ENCODE peak calls at places on chromosome 10, in nine cellular contexts. V, A, U, L, B, O, E, S and R are unnamed samples.

GRCh38 chr10:103525901-103526300 is 32.4 kb downstream of the NEURL1 start:
- DNase-seq in V (no peak), A (no peak), U (no peak), L (peak; percentile 13), B (no peak), O (no peak), E (no peak), S (no peak), R (no peak)

GRCh38 chr10:52146766-52147165 is 167.3 kb upstream of the DKK1 start:
- DNase-seq in V (no peak), A (peak; percentile 51), U (no peak), L (no peak), B (no peak), O (no peak), E (no peak), S (no peak), R (peak; percentile 44)

GRCh38 chr10:75887369-75887768 is 455.9 kb downstream of the LRMDA start:
- DNase-seq in V (no peak), A (no peak), U (no peak), L (no peak), B (no peak), O (no peak), E (no peak), S (no peak), R (no peak)

GRCh38 chr10:80168111-80168511 is 35.6 kb downstream of the PLAC9 start:
- DNase-seq in V (no peak), A (peak; percentile 33), U (no peak), L (no peak), B (no peak), O (no peak), E (no peak), S (no peak), R (no peak)

GRCh38 chr10:116722736-116723427 is 19.5 kb downstream of the HSPA12A start:
- DNase-seq in V (no peak), A (no peak), U (no peak), L (no peak), B (no peak), O (no peak), E (no peak), S (no peak), R (no peak)

GRCh38 chr10:17562572-17562971 is 54.6 kb downstream of the HACD1 start:
- DNase-seq in V (no peak), A (peak; percentile 67), U (peak; percentile 83), L (no peak), B (peak; percentile 67), O (no peak), E (no peak), S (peak; percentile 19), R (peak; percentile 16)

GRCh38 chr10:77635402-77636227 is 2.0 kb downstream of the KCNMA1 start:
- DNase-seq in V (no peak), A (no peak), U (peak; percentile 10), L (peak; percentile 55), B (no peak), O (no peak), E (no peak), S (no peak), R (no peak)

GRCh38 chr10:84540617-84541288 is 212.4 kb downstream of the CCSER2 start:
- DNase-seq in V (peak; percentile 73), A (peak; percentile 50), U (no peak), L (peak; percentile 77), B (no peak), O (peak; percentile 65), E (no peak), S (peak; percentile 84), R (peak; percentile 92)

GRCh38 chr10:49518982-49519578 is 19.8 kb downstream of the ERCC6 start:
- DNase-seq in V (no peak), A (peak; percentile 60), U (peak; percentile 41), L (peak; percentile 66), B (no peak), O (no peak), E (no peak), S (peak; percentile 75), R (peak; percentile 73)

GRCh38 chr10:7445474-7446135 is 34.8 kb upstream of the SFMBT2 start:
- DNase-seq in V (no peak), A (no peak), U (no peak), L (no peak), B (no peak), O (no peak), E (no peak), S (no peak), R (no peak)

GRCh38 chr10:75021851-75022250 is 89.6 kb upstream of the SAMD8 start:
- DNase-seq in V (no peak), A (no peak), U (peak; percentile 77), L (no peak), B (peak; percentile 69), O (no peak), E (no peak), S (no peak), R (no peak)

GRCh38 chr10:132210766-132211165 is 24.0 kb downstream of the DPYSL4 start:
- DNase-seq in V (no peak), A (no peak), U (no peak), L (no peak), B (no peak), O (no peak), E (no peak), S (no peak), R (no peak)

GRCh38 chr10:4848341-4849041 is 22.5 kb downstream of the AKR1E2 start:
- DNase-seq in V (no peak), A (peak; percentile 11), U (no peak), L (no peak), B (no peak), O (no peak), E (no peak), S (no peak), R (no peak)

GRCh38 chr10:27104919-27105318 is 4.6 kb upstream of the ANKRD26 start:
- DNase-seq in V (no peak), A (no peak), U (no peak), L (no peak), B (no peak), O (no peak), E (no peak), S (no peak), R (no peak)

GRCh38 chr10:72334832-72335393 is 19.8 kb downstream of the DNAJB12 start:
- DNase-seq in V (peak; percentile 74), A (peak; percentile 31), U (peak; percentile 29), L (no peak), B (no peak), O (peak; percentile 90), E (no peak), S (no peak), R (no peak)

GRCh38 chr10:116891208-116891607 is 41.9 kb downstream of the ENO4 start:
- DNase-seq in V (no peak), A (peak; percentile 45), U (peak; percentile 86), L (peak; percentile 77), B (no peak), O (peak; percentile 67), E (no peak), S (no peak), R (peak; percentile 26)